ENCODE peak calls at places on chromosomes 1 and 21, in four cellular contexts. S is A549, M is endothelial cell of umbilical vein, L is K562. U is an unnamed sample.

GRCh38 chr1:158089925-158090675 is 90.6 kb upstream of the CD1D start:
- DNase-seq in L (no peak), M (no peak), S (no peak), U (no peak)

GRCh38 chr1:89363196-89363595 is 663 bp upstream of the GBP6 start:
- DNase-seq in M (no peak), L (no peak), S (no peak), U (no peak)

GRCh38 chr21:45202889-45203288 is 84.8 kb downstream of the POFUT2 start:
- DNase-seq in M (no peak), L (no peak), S (no peak), U (no peak)

GRCh38 chr1:113871597-113872113 is at the start of gene PTPN22:
- DNase-seq in M (no peak), S (no peak), L (no peak), U (peak)

GRCh38 chr1:54016343-54017282 is 1.4 kb downstream of the LDLRAD1 start:
- DNase-seq in M (no peak), L (no peak), S (peak), U (peak)

GRCh38 chr21:45974073-45975016 is 7.2 kb upstream of the COL6A1 start:
- DNase-seq in L (peak), S (no peak), M (peak), U (peak)

GRCh38 chr1:96472471-96472870 is 249.1 kb upstream of the PTBP2 start:
- DNase-seq in M (no peak), S (no peak), L (no peak), U (no peak)

GRCh38 chr1:167119696-167120095 is 25.8 kb downstream of the STYXL2 start:
- DNase-seq in L (no peak), S (no peak), M (no peak), U (no peak)

GRCh38 chr1:14899686-14900085 is 253.9 kb upstream of the TMEM51 start:
- DNase-seq in M (no peak), S (no peak), L (no peak), U (no peak)

GRCh38 chr1:168535536-168535935 is 8.3 kb downstream of the XCL2 start:
- DNase-seq in M (no peak), L (no peak), S (no peak), U (peak)

GRCh38 chr1:185670187-185670627 is 64.0 kb upstream of the HMCN1 start:
- DNase-seq in L (no peak), M (peak), S (peak), U (peak)

GRCh38 chr1:7093297-7093696 is 308.0 kb downstream of the CAMTA1 start:
- DNase-seq in S (no peak), M (no peak), L (no peak), U (no peak)

GRCh38 chr1:39272791-39273071 is 68.2 kb downstream of the MACF1 start:
- DNase-seq in S (no peak), M (no peak), L (no peak), U (no peak)

GRCh38 chr1:54168206-54168965 is 15.6 kb upstream of the CDCP2 start:
- DNase-seq in L (no peak), M (no peak), S (no peak), U (no peak)

GRCh38 chr1:162877412-162877811 is 16.4 kb upstream of the CCDC190 start:
- DNase-seq in M (no peak), S (no peak), L (no peak), U (no peak)

GRCh38 chr1:70934197-70934961 is 113.2 kb downstream of the PTGER3 start:
- DNase-seq in S (no peak), L (no peak), M (no peak), U (no peak)

GRCh38 chr1:177045156-177045555 is 119.4 kb downstream of the ASTN1 start:
- DNase-seq in L (no peak), S (no peak), M (no peak), U (no peak)

GRCh38 chr1:28811369-28811765 is 603 bp upstream of the OPRD1 start:
- DNase-seq in S (no peak), M (no peak), L (no peak), U (no peak)

GRCh38 chr1:116568925-116569490 is 1.8 kb downstream of the CD58 start:
- DNase-seq in S (no peak), L (no peak), M (no peak), U (no peak)
- H3K4me3 ChIP-seq in S (no peak), L (peak), M (no peak), U (peak)

GRCh38 chr1:31938184-31938975 is at the start of gene PTP4A2:
- DNase-seq in L (peak), S (peak), M (peak), U (peak)
- TF ChIP-seq POLR2A in L (peak), S (peak), M (peak), U (peak)

GRCh38 chr1:232172556-232172955 is 457.4 kb downstream of the SIPA1L2 start:
- DNase-seq in M (no peak), S (no peak), L (no peak), U (no peak)

GRCh38 chr1:232169436-232169835 is 460.5 kb downstream of the SIPA1L2 start:
- DNase-seq in S (no peak), L (no peak), M (no peak), U (no peak)

GRCh38 chr1:232174306-232174705 is 455.6 kb downstream of the SIPA1L2 start:
- DNase-seq in M (no peak), L (no peak), S (no peak), U (no peak)

GRCh38 chr1:232168513-232168912 is 461.4 kb downstream of the SIPA1L2 start:
- DNase-seq in L (no peak), M (no peak), S (no peak), U (no peak)

DNA sequence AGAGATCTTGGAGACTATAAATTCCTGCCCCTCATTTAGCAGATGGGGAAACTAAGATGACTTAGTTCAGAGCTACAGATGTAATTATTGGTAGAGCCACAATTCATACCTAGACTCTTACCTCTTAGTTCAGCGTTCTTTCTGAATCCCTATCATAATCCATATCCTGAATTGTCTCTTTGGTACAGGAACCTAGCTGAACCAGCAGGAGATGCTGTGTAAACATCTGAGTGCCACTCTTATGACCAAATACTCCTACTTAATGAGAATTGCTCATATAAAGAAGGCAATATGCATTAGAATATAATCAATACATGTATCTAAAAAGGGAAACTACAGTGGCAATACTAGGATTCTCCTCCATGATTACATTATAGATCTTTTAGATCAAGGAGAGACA is 459.0 kb downstream of the SIPA1L2 start:
- DNase-seq in L (no peak), S (no peak), M (no peak), U (no peak)
- TF ChIP-seq MYC in L (no peak), S (no peak), M (no peak), U (no peak)

GRCh38 chr1:90730247-90731022 is 13.3 kb upstream of the BARHL2 start:
- DNase-seq in S (no peak), L (no peak), M (no peak), U (peak)
- H3K4me3 ChIP-seq in S (peak), L (peak), M (no peak), U (peak)

GRCh38 chr21:39006653-39007417 is 176.4 kb downstream of the PSMG1 start:
- DNase-seq in S (no peak), M (peak), L (no peak), U (peak)
- TF ChIP-seq POLR2A in S (no peak), M (no peak), L (no peak), U (no peak)